ENCODE peak calls at places on chromosomes 4 and X, in six cellular contexts. L, A, B, D, K and G are unnamed samples.

GRCh38 chr4:108828620-108829019 is 65.8 kb upstream of the ETNPPL start:
- DNase-seq in L (no peak), A (no peak), B (no peak), D (no peak), K (no peak), G (peak; percentile 8)

GRCh38 chr4:104416725-104417363 is 77.8 kb downstream of the CXXC4 start:
- DNase-seq in L (no peak), A (no peak), B (no peak), D (no peak), K (no peak), G (peak; percentile 16)

GRCh38 chr4:119958983-119959382 is 107.7 kb downstream of the MAD2L1 start:
- DNase-seq in L (no peak), A (no peak), B (no peak), D (no peak), K (no peak), G (no peak)

GRCh38 chr4:4859799-4860380 is 425 bp downstream of the MSX1 start:
- DNase-seq in L (no peak), A (no peak), B (no peak), D (no peak), K (no peak), G (no peak)

GRCh38 chr4:114052227-114052626 is 72.8 kb upstream of the ARSJ start:
- DNase-seq in L (no peak), A (no peak), B (no peak), D (peak; percentile 9), K (no peak), G (no peak)

GRCh38 chrX:109448539-109448938 is 33.3 kb downstream of the GUCY2F start:
- DNase-seq in L (no peak), A (no peak), B (no peak), D (peak; percentile 4), K (no peak), G (no peak)

GRCh38 chr4:152885185-152885584 is 50.9 kb upstream of the FHDC1 start:
- DNase-seq in L (no peak), A (no peak), B (no peak), D (no peak), K (no peak), G (no peak)

GRCh38 chr4:144399927-144400326 is 246.0 kb upstream of the HHIP start:
- DNase-seq in L (peak; percentile 97), A (no peak), B (no peak), D (no peak), K (no peak), G (no peak)

GRCh38 chrX:119735467-119735866 is 22.9 kb upstream of the SOWAHD start:
- DNase-seq in L (no peak), A (no peak), B (no peak), D (peak; percentile 37), K (no peak), G (no peak)

GRCh38 chrX:10239611-10240064 is 82.9 kb downstream of the CLCN4 start:
- DNase-seq in L (peak; percentile 43), A (no peak), B (peak; percentile 31), D (no peak), K (no peak), G (no peak)

GRCh38 chrX:33198561-33199279 is 12.6 kb downstream of the DMD start:
- DNase-seq in L (no peak), A (no peak), B (no peak), D (no peak), K (no peak), G (no peak)

GRCh38 chr4:78379991-78380739 is 171.4 kb upstream of the ANXA3 start:
- DNase-seq in L (peak; percentile 69), A (no peak), B (no peak), D (no peak), K (no peak), G (peak; percentile 14)

GRCh38 chr4:65668201-65669007 is 1.9 kb downstream of the EPHA5 start:
- DNase-seq in L (peak; percentile 9), A (no peak), B (no peak), D (peak; percentile 68), K (peak; percentile 58), G (peak; percentile 15)

GRCh38 chr4:76748649-76749048 is 149.3 kb downstream of the SOWAHB start:
- DNase-seq in L (peak; percentile 67), A (no peak), B (no peak), D (peak; percentile 49), K (no peak), G (peak; percentile 54)

GRCh38 chrX:2679534-2680485 is 11.3 kb upstream of the CD99 start:
- DNase-seq in L (peak; percentile 24), A (no peak), B (no peak), D (peak; percentile 49), K (no peak), G (peak; percentile 27)

GRCh38 chr4:1195109-1195671 is 22.8 kb upstream of the SPON2 start:
- DNase-seq in L (no peak), A (no peak), B (no peak), D (no peak), K (peak; percentile 68), G (peak; percentile 1)

GRCh38 chr4:30719363-30720020 is 677 bp upstream of the PCDH7 start:
- DNase-seq in L (peak; percentile 80), A (no peak), B (peak; percentile 65), D (peak; percentile 79), K (no peak), G (no peak)

GRCh38 chrX:13646154-13646549 is 6.8 kb upstream of the TCEANC start:
- DNase-seq in L (peak; percentile 56), A (no peak), B (peak; percentile 69), D (peak; percentile 57), K (no peak), G (peak; percentile 65)

GRCh38 chrX:153875391-153876111 is 10.4 kb downstream of the L1CAM start:
- DNase-seq in L (peak; percentile 27), A (peak; percentile 69), B (no peak), D (peak; percentile 49), K (no peak), G (peak; percentile 53)

GRCh38 chr4:117478702-117479101 is 393.3 kb upstream of the TRAM1L1 start:
- DNase-seq in L (no peak), A (no peak), B (no peak), D (no peak), K (no peak), G (no peak)

GRCh38 chrX:101223226-101223625 is 3.6 kb downstream of the DRP2 start:
- DNase-seq in L (no peak), A (no peak), B (no peak), D (no peak), K (no peak), G (no peak)

GRCh38 chrX:52504551-52504950 is 8.9 kb downstream of the XAGE1A start:
- DNase-seq in L (no peak), A (no peak), B (no peak), D (no peak), K (no peak), G (no peak)

GRCh38 chr4:61397174-61397573 is 197.0 kb downstream of the ADGRL3 start:
- DNase-seq in L (peak; percentile 51), A (no peak), B (no peak), D (no peak), K (no peak), G (no peak)

GRCh38 chrX:155997436-155997835 is at the start of gene IL9R:
- DNase-seq in L (no peak), A (no peak), B (no peak), D (no peak), K (no peak), G (no peak)

GRCh38 chr4:92447265-92447905 is 143.6 kb downstream of the GRID2 start:
- DNase-seq in L (no peak), A (no peak), B (no peak), D (no peak), K (no peak), G (no peak)

DNA sequence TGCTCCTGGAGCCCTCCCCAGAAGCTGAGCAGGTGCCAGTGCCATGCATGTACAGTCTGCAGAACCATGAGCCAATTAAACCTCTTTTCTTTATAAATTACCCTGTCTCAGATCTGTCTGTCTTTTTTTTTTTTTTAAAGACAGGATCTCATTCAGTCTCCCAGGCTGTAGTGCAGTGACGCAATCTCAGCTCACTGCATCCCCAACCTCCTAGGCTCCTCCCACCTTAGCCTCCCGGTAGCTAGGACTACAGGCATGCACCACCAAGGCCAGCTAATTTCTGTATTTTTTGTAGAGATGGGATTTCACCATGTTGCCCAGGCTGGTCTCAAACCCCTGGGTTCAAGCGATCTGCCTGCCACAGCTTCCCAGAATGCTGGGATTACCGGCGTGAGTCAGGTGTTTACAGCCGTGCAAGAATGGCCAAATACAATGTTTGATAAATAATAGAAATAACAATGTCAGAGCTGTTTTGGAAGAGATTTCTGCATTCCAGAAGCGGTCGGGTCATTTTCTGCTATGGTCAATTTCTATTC is 68.8 kb downstream of the SLC2A9 start:
- DNase-seq in L (peak; percentile 36), A (no peak), B (no peak), D (no peak), K (no peak), G (no peak)
- TF ChIP-seq CTCF in L (no peak), A (no peak), B (no peak), D (no peak), K (no peak), G (no peak)

GRCh38 chrX:80648023-80648422 is 161.7 kb downstream of the BRWD3 start:
- DNase-seq in L (peak; percentile 7), A (no peak), B (no peak), D (no peak), K (no peak), G (no peak)
- TF ChIP-seq CTCF in L (peak; percentile 49), A (no peak), B (no peak), D (no peak), K (no peak), G (no peak)

GRCh38 chr4:186335793-186336192 is 69.8 kb downstream of the F11 start:
- DNase-seq in L (no peak), A (no peak), B (no peak), D (no peak), K (no peak), G (no peak)
- TF ChIP-seq CTCF in L (no peak), A (no peak), B (no peak), D (no peak), K (no peak), G (no peak)

GRCh38 chrX:80876877-80877276 is 67.2 kb upstream of the BRWD3 start:
- DNase-seq in L (peak; percentile 37), A (no peak), B (no peak), D (no peak), K (no peak), G (no peak)
- TF ChIP-seq CTCF in L (peak; percentile 23), A (no peak), B (peak; percentile 23), D (no peak), K (no peak), G (peak; percentile 23)

DNA sequence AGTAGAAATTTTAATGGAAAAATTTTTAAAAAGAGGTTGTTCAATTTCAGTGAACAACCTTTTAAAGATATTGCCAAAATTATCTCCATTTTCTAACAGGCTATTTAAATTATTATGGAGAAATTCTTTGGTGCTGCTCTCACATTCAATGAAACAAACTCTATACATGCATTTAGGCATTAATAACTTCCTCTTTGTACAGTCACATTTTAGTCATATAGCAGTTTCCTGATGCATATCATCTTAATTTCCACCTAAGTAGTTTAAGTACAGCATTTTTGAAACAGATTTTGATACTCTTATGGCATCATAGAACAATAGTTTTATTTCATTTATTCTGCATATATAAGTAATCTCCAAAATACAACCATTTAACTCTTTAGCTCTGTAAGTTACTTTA is 500.1 kb downstream of the STPG2 start:
- DNase-seq in L (peak; percentile 40), A (no peak), B (no peak), D (no peak), K (no peak), G (no peak)
- TF ChIP-seq CTCF in L (no peak), A (no peak), B (no peak), D (no peak), K (no peak), G (no peak)

GRCh38 chrX:77342028-77342427 is 105.2 kb upstream of the FGF16 start:
- DNase-seq in L (no peak), A (no peak), B (no peak), D (no peak), K (no peak), G (no peak)
- TF ChIP-seq CTCF in L (no peak), A (no peak), B (no peak), D (no peak), K (no peak), G (no peak)